ENCODE peak calls at places on chromosomes 16 and 17, in six cellular contexts. J, B, A, Z, F and K are unnamed samples.

GRCh38 chr17:17137731-17138585 is 68.2 kb downstream of the PLD6 start:
- DNase-seq in J (no peak), B (no peak), A (no peak), Z (no peak), F (no peak), K (no peak)

GRCh38 chr17:3890082-3890892 is 2.6 kb downstream of the CAMKK1 start:
- DNase-seq in J (peak), B (peak), A (peak), Z (peak), F (peak), K (peak)

GRCh38 chr16:48971571-48972071 is 310.0 kb downstream of the CBLN1 start:
- DNase-seq in J (no peak), B (no peak), A (no peak), Z (no peak), F (no peak), K (no peak)

GRCh38 chr17:17739388-17740066 is 58.3 kb downstream of the RAI1 start:
- DNase-seq in J (no peak), B (no peak), A (no peak), Z (peak), F (no peak), K (peak)

GRCh38 chr17:41103896-41104295 is 1.3 kb upstream of the KRTAP4-9 start:
- DNase-seq in J (no peak), B (no peak), A (no peak), Z (no peak), F (no peak), K (no peak)

GRCh38 chr17:55149485-55149884 is 115.3 kb upstream of the HLF start:
- DNase-seq in J (peak), B (no peak), A (no peak), Z (no peak), F (no peak), K (no peak)

GRCh38 chr16:50539822-50540710 is 8.1 kb upstream of the NKD1 start:
- DNase-seq in J (no peak), B (no peak), A (no peak), Z (no peak), F (no peak), K (no peak)

GRCh38 chr17:82524540-82524939 is 5.0 kb downstream of the FOXK2 start:
- DNase-seq in J (no peak), B (no peak), A (no peak), Z (no peak), F (no peak), K (no peak)

GRCh38 chr17:2102931-2103398 is 48.1 kb downstream of the HIC1 start:
- DNase-seq in J (no peak), B (peak), A (no peak), Z (peak), F (no peak), K (no peak)

GRCh38 chr17:66416207-66416940 is 114.0 kb downstream of the PRKCA start:
- DNase-seq in J (no peak), B (no peak), A (no peak), Z (no peak), F (no peak), K (no peak)

GRCh38 chr17:73610331-73610911 is 33.8 kb downstream of the SDK2 start:
- DNase-seq in J (no peak), B (no peak), A (no peak), Z (no peak), F (no peak), K (no peak)

GRCh38 chr16:66740533-66740932 is 10.9 kb downstream of the DYNC1LI2 start:
- DNase-seq in J (no peak), B (no peak), A (no peak), Z (no peak), F (no peak), K (no peak)

GRCh38 chr16:64406661-64407267 is 715.1 kb downstream of the CDH11 start:
- DNase-seq in J (no peak), B (no peak), A (no peak), Z (no peak), F (no peak), K (no peak)

GRCh38 chr17:19379306-19380075 is 1.2 kb downstream of the MAPK7 start:
- DNase-seq in J (no peak), B (no peak), A (peak), Z (no peak), F (peak), K (no peak)

GRCh38 chr16:88614818-88615580 is 23.4 kb upstream of the IL17C start:
- DNase-seq in J (no peak), B (no peak), A (no peak), Z (no peak), F (no peak), K (no peak)

GRCh38 chr16:81723098-81723723 is 55.9 kb upstream of the PLCG2 start:
- DNase-seq in J (peak), B (peak), A (no peak), Z (peak), F (no peak), K (peak)

GRCh38 chr17:70804161-70804560 is 634.8 kb downstream of the KCNJ2 start:
- DNase-seq in J (no peak), B (no peak), A (no peak), Z (peak), F (no peak), K (no peak)

GRCh38 chr16:482468-483185 is 44.9 kb upstream of the CAPN15 start:
- DNase-seq in J (no peak), B (no peak), A (no peak), Z (no peak), F (no peak), K (no peak)

GRCh38 chr17:49123061-49123460 is 9.5 kb upstream of the B4GALNT2 start:
- DNase-seq in J (no peak), B (no peak), A (no peak), Z (no peak), F (no peak), K (no peak)

GRCh38 chr16:67345401-67345800 is 18.8 kb downstream of the LRRC36 start:
- DNase-seq in J (no peak), B (no peak), A (no peak), Z (no peak), F (no peak), K (no peak)

GRCh38 chr16:90047714-90048346 is 28.6 kb upstream of the DBNDD1 start:
- DNase-seq in J (no peak), B (no peak), A (no peak), Z (no peak), F (peak), K (no peak)

GRCh38 chr16:2855536-2855935 is 2.4 kb downstream of the PRSS22 start:
- DNase-seq in J (no peak), B (no peak), A (no peak), Z (no peak), F (no peak), K (no peak)

GRCh38 chr17:5272313-5272712 is 9.8 kb upstream of the RABEP1 start:
- DNase-seq in J (no peak), B (no peak), A (peak), Z (no peak), F (no peak), K (no peak)

GRCh38 chr17:81519284-81520020 is 6.9 kb upstream of the ACTG1 start:
- DNase-seq in J (peak), B (no peak), A (peak), Z (no peak), F (peak), K (no peak)

GRCh38 chr17:42289863-42290165 is 1.5 kb downstream of the STAT5A start:
- DNase-seq in J (no peak), B (no peak), A (peak), Z (no peak), F (peak), K (no peak)

GRCh38 chr17:67605259-67605912 is 112.3 kb upstream of the NOL11 start:
- DNase-seq in J (peak), B (no peak), A (no peak), Z (peak), F (peak), K (no peak)

GRCh38 chr17:38454528-38454927 is 26.3 kb downstream of the ARHGAP23 start:
- DNase-seq in J (peak), B (peak), A (peak), Z (peak), F (peak), K (peak)

GRCh38 chr16:50570808-50571598 is 22.8 kb downstream of the NKD1 start:
- DNase-seq in J (no peak), B (no peak), A (peak), Z (no peak), F (peak), K (no peak)

GRCh38 chr17:17096438-17097178 is 54.4 kb downstream of the MPRIP start:
- DNase-seq in J (no peak), B (no peak), A (no peak), Z (peak), F (no peak), K (no peak)

GRCh38 chr16:49350265-49351103 is 23.1 kb upstream of the C16orf78 start:
- DNase-seq in J (peak), B (peak), A (peak), Z (peak), F (peak), K (peak)

DNA sequence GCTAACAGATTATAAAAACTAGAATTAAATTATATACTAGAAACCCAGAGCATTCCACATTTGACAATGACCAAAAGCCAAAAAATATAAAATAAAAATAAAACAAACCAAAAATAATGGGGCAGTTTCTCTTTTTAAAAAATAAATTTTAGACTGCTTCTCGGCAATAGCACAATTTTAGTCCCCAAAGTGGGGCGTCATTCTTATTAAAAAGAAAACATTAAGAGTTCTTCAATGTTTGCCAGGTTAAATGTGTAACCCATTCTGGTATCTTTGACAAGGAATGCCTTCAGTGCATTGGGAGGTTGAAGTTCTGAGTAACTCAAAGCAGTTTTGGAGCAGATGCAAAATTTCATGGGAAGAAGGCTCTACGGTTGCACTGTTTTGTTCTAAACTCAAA is 3.3 kb downstream of the MAF start:
- DNase-seq in J (no peak), B (no peak), A (no peak), Z (no peak), F (no peak), K (no peak)
- H3K4me3 ChIP-seq in J (peak), B (peak), A (peak), Z (peak), F (peak), K (peak)

DNA sequence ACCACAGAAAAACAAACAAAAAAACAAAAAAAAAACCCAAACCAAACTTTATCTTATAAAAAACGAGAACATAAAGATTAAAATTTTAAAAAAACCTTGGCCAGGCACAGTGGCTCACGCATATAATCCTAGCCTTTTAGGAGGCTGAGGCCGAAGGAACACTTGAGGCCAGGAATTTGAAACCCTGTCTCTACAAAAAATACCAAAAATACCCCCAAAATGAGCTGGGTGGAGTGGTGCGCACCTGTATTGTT is 11.5 kb downstream of the SUPT4H1 start:
- DNase-seq in J (no peak), B (no peak), A (no peak), Z (no peak), F (no peak), K (no peak)
- H3K27ac ChIP-seq in J (no peak), B (no peak), A (peak), Z (no peak), F (no peak), K (no peak)

DNA sequence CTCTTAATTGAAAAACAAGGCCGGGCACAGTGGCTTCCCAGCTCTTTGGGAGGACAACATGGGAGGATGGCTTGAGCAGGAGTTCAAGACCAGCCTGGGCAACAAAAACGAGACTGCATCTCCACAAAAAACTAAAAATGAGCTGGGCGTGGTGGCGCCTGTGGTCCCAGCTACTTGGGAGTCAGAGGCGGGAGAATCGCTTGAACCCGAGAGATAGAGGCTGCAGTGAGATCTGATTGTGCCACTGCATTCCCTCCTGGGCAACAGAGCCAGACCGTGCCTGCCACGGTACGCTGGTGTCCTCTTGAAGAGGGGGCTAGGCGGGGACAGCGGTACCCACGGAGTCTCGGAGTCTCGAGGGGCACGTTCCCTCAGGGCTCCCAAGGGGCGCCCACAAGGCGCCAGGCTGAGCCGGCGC is 27.9 kb upstream of the ADORA2B start:
- DNase-seq in J (no peak), B (no peak), A (no peak), Z (no peak), F (no peak), K (no peak)
- H3K4me3 ChIP-seq in J (no peak), B (no peak), A (no peak), Z (no peak), F (no peak), K (no peak)

GRCh38 chr16:47211218-47211617 is 67.5 kb upstream of the NETO2 start:
- DNase-seq in J (no peak), B (no peak), A (no peak), Z (no peak), F (no peak), K (no peak)

GRCh38 chr16:47213761-47214440 is 70.2 kb upstream of the NETO2 start:
- DNase-seq in J (no peak), B (no peak), A (no peak), Z (no peak), F (no peak), K (no peak)
- H3K27ac ChIP-seq in J (no peak), B (no peak), A (no peak), Z (no peak), F (no peak), K (no peak)

GRCh38 chr17:58365980-58366595 is 14.1 kb upstream of the SUPT4H1 start:
- DNase-seq in J (no peak), B (no peak), A (no peak), Z (no peak), F (no peak), K (no peak)
- H3K4me3 ChIP-seq in J (no peak), B (no peak), A (no peak), Z (no peak), F (no peak), K (no peak)